ENCODE peak calls at places on chromosomes 5 and 9, in nine cellular contexts. C is stimulated activated CD4-positive, alpha-beta T cell treated with anti-CD3 and anti-CD28 coated beads, TNF-alpha, amount 100 ng/mL, for 24 hours; V is amygdala; M is ELR; B is NAMALWA; S is AG08396; J is Peyer's patch; E is GM04504; Y is BE2C. O is an unnamed sample.

GRCh38 chr9:70406446-70406862 is 8.0 kb downstream of the KLF9 start:
- DNase-seq in M (peak), Y (no peak), S (no peak), V (no peak), E (no peak), B (peak), C (peak), J (peak), O (no peak)

GRCh38 chr5:125262782-125263181 is 516.3 kb upstream of the ZNF608 start:
- DNase-seq in Y (no peak), C (no peak), V (no peak), E (no peak), M (peak), S (no peak), B (no peak), J (no peak), O (no peak)

GRCh38 chr9:123131258-123131657 is 97.8 kb downstream of the GPR21 start:
- DNase-seq in J (no peak), M (peak), Y (no peak), E (peak), S (peak), B (no peak), V (no peak), C (no peak), O (peak)

GRCh38 chr9:3650994-3651622 is 125.3 kb upstream of the RFX3 start:
- DNase-seq in E (no peak), J (no peak), Y (no peak), S (no peak), M (no peak), V (no peak), B (no peak), C (no peak), O (no peak)

GRCh38 chr9:2220036-2220435 is 204.9 kb downstream of the SMARCA2 start:
- DNase-seq in B (no peak), E (no peak), S (no peak), M (peak), Y (no peak), J (no peak), C (no peak), V (no peak), O (no peak)

GRCh38 chr5:98997000-98997399 is 68.2 kb upstream of the CHD1 start:
- DNase-seq in C (no peak), M (peak), Y (peak), B (no peak), J (no peak), E (peak), V (no peak), S (no peak), O (no peak)

GRCh38 chr5:1312206-1312605 is 17.3 kb upstream of the TERT start:
- DNase-seq in C (no peak), J (no peak), V (no peak), Y (no peak), M (no peak), E (no peak), B (no peak), S (no peak), O (no peak)

GRCh38 chr5:116574682-116575634 is at the start of gene SEMA6A:
- DNase-seq in Y (peak), J (peak), S (peak), C (peak), M (peak), E (peak), V (peak), B (peak), O (peak)

GRCh38 chr5:146158255-146158654 is 24.2 kb downstream of the LARS1 start:
- DNase-seq in M (no peak), J (no peak), S (no peak), C (no peak), V (no peak), Y (no peak), B (no peak), E (no peak), O (no peak)

GRCh38 chr9:18297532-18297872 is 176.5 kb upstream of the ADAMTSL1 start:
- DNase-seq in C (no peak), S (no peak), E (no peak), Y (no peak), M (peak), J (no peak), V (no peak), B (peak), O (peak)

GRCh38 chr5:10485142-10485795 is 43.6 kb downstream of the ROPN1L start:
- DNase-seq in J (no peak), Y (peak), B (peak), C (no peak), E (no peak), M (no peak), V (no peak), S (peak), O (peak)

GRCh38 chr5:180831139-180832080 is 28.8 kb upstream of the MGAT1 start:
- DNase-seq in Y (peak), M (peak), B (peak), V (peak), C (peak), S (peak), E (peak), J (peak), O (peak)

GRCh38 chr5:173953528-173954090 is 35.4 kb upstream of the C5orf47 start:
- DNase-seq in S (peak), E (no peak), B (no peak), Y (no peak), C (no peak), V (no peak), M (peak), J (no peak), O (no peak)

GRCh38 chr5:125685771-125686170 is 737.4 kb upstream of the GRAMD2B start:
- DNase-seq in V (no peak), C (no peak), B (no peak), J (no peak), Y (no peak), E (no peak), M (no peak), S (no peak), O (no peak)

GRCh38 chr5:103031607-103032006 is 88.3 kb downstream of the GIN1 start:
- DNase-seq in M (peak), C (no peak), J (no peak), V (no peak), E (no peak), Y (no peak), S (peak), B (peak), O (peak)

GRCh38 chr5:35854248-35854647 is 2.4 kb upstream of the IL7R start:
- DNase-seq in B (no peak), J (peak), C (peak), M (no peak), V (no peak), E (no peak), S (no peak), Y (no peak), O (no peak)

GRCh38 chr9:13899924-13900323 is 414.0 kb downstream of the NFIB start:
- DNase-seq in V (no peak), S (no peak), C (no peak), M (no peak), J (no peak), E (no peak), B (no peak), Y (no peak), O (no peak)

GRCh38 chr9:31848505-31849285 is 535.7 kb upstream of the ACO1 start:
- DNase-seq in C (no peak), S (no peak), E (no peak), Y (no peak), V (no peak), B (no peak), J (no peak), M (no peak), O (no peak)

GRCh38 chr9:15622596-15622995 is 69.8 kb downstream of the CCDC171 start:
- DNase-seq in E (no peak), V (no peak), S (no peak), C (no peak), B (peak), M (peak), Y (no peak), J (no peak), O (no peak)

GRCh38 chr9:20618361-20618799 is 3.9 kb downstream of the MLLT3 start:
- DNase-seq in M (peak), J (no peak), Y (no peak), E (peak), C (no peak), S (no peak), B (no peak), V (no peak), O (no peak)

GRCh38 chr5:32254987-32255900 is 57.5 kb downstream of the MTMR12 start:
- DNase-seq in J (no peak), V (no peak), B (no peak), S (peak), Y (peak), M (no peak), C (no peak), E (no peak), O (no peak)

GRCh38 chr9:4774209-4774608 is 18.5 kb upstream of the RCL1 start:
- DNase-seq in C (no peak), Y (no peak), S (no peak), J (no peak), E (no peak), V (no peak), B (no peak), M (no peak), O (no peak)

GRCh38 chr5:9194509-9194908 is 351.4 kb downstream of the SEMA5A start:
- DNase-seq in Y (no peak), V (no peak), B (no peak), E (peak), J (no peak), M (peak), S (peak), C (no peak), O (no peak)

GRCh38 chr9:18978188-18978587 is 54.8 kb downstream of the SAXO1 start:
- DNase-seq in C (no peak), M (no peak), B (no peak), V (no peak), J (no peak), S (no peak), Y (no peak), E (no peak), O (no peak)

GRCh38 chr5:133627180-133627579 is 14.8 kb upstream of the FSTL4 start:
- DNase-seq in Y (no peak), S (no peak), M (no peak), J (no peak), B (no peak), E (no peak), C (no peak), V (no peak), O (no peak)

GRCh38 chr5:132410451-132411381 is 41.2 kb downstream of the SLC22A5 start:
- DNase-seq in M (peak), B (peak), J (peak), S (peak), C (peak), Y (peak), V (peak), E (peak), O (peak)

GRCh38 chr9:124551472-124552339 is 44.5 kb upstream of the NR5A1 start:
- DNase-seq in M (peak), B (peak), V (peak), E (no peak), J (no peak), Y (peak), S (peak), C (no peak), O (peak)

GRCh38 chr9:105171589-105171988 is 72.9 kb upstream of the SLC44A1 start:
- DNase-seq in Y (no peak), M (no peak), E (no peak), V (no peak), B (no peak), C (no peak), J (no peak), S (no peak), O (no peak)

GRCh38 chr5:122091942-122092600 is 14.0 kb upstream of the LOX start:
- DNase-seq in J (no peak), S (no peak), M (peak), B (no peak), V (no peak), E (peak), Y (no peak), C (no peak), O (no peak)

GRCh38 chr9:96462538-96462937 is 12.6 kb downstream of the HABP4 start:
- DNase-seq in Y (no peak), M (no peak), B (no peak), V (no peak), S (no peak), C (no peak), J (no peak), E (no peak), O (no peak)

GRCh38 chr9:127960410-127961165 is 20.2 kb downstream of the EEIG1 start:
- DNase-seq in E (no peak), C (no peak), Y (no peak), B (no peak), J (no peak), V (no peak), M (no peak), S (no peak), O (no peak)

GRCh38 chr9:92444841-92445240 is 20.6 kb upstream of the OMD start:
- DNase-seq in J (no peak), C (no peak), Y (peak), V (no peak), S (no peak), M (no peak), E (no peak), B (no peak), O (no peak)

GRCh38 chr5:19855929-19856328 is 132.1 kb downstream of the CDH18 start:
- DNase-seq in C (no peak), M (peak), B (no peak), E (no peak), V (no peak), J (no peak), S (no peak), Y (no peak), O (no peak)

GRCh38 chr9:91395106-91395552 is 28.5 kb downstream of the NFIL3 start:
- DNase-seq in B (no peak), Y (no peak), J (no peak), S (peak), E (no peak), V (no peak), M (peak), C (no peak), O (peak)

GRCh38 chr5:159290741-159291140 is 27.7 kb downstream of the UBLCP1 start:
- DNase-seq in V (no peak), E (no peak), C (no peak), J (no peak), S (no peak), Y (no peak), B (no peak), M (peak), O (peak)

GRCh38 chr9:123679330-123679987 is 250.5 kb downstream of the DENND1A start:
- DNase-seq in E (peak), V (no peak), S (peak), B (peak), J (peak), Y (no peak), M (no peak), C (no peak), O (no peak)

GRCh38 chr5:78605611-78606010 is 43.0 kb downstream of the LHFPL2 start:
- DNase-seq in B (no peak), S (no peak), J (no peak), C (no peak), Y (no peak), V (no peak), M (peak), E (no peak), O (no peak)

GRCh38 chr5:45454114-45454513 is 242.1 kb downstream of the HCN1 start:
- DNase-seq in J (no peak), B (peak), M (peak), V (no peak), E (peak), S (peak), C (no peak), Y (peak), O (no peak)

O was measured in HTR-8/SVneo.